ENCODE peak calls at places on chromosome 19, in six cellular contexts. X is left lung; N is Karpas-422; H is breast epithelium; V is spleen; J is effector memory CD4-positive, alpha-beta T cell. I is an unnamed sample. For H3K9me3, the result is how much of the 10 kb centered on the place peaks cover.

GRCh38 chr19:46579286-46579944 is 21.7 kb upstream of the CALM3 start:
- DNase-seq in X (no peak), N (peak), H (no peak), V (no peak), J (no peak), I (peak)

GRCh38 chr19:46745521-46746280 is at the start of gene FKRP:
- DNase-seq in X (no peak), N (peak), H (no peak), V (peak), J (no peak), I (peak)

GRCh38 chr19:16370671-16371391 is 46.2 kb downstream of the KLF2 start:
- DNase-seq in X (no peak), N (no peak), H (no peak), V (peak), J (no peak), I (peak)

GRCh38 chr19:38684862-38685665 is 37.6 kb downstream of the ACTN4 start:
- DNase-seq in X (no peak), N (no peak), H (no peak), V (no peak), J (no peak), I (no peak)

GRCh38 chr19:18265611-18265981 is 8.7 kb downstream of the IQCN start:
- DNase-seq in X (no peak), N (no peak), H (no peak), V (no peak), J (no peak), I (no peak)

GRCh38 chr19:17847538-17848366 is at the start of gene JAK3:
- DNase-seq in X (peak), N (peak), H (no peak), V (peak), J (peak), I (peak)

GRCh38 chr19:46471116-46471733 is at the start of gene PNMA8A:
- DNase-seq in X (peak), N (peak), H (no peak), V (peak), J (no peak), I (no peak)

GRCh38 chr19:13931582-13932378 is 6.4 kb downstream of the PODNL1 start:
- DNase-seq in X (no peak), N (no peak), H (no peak), V (no peak), J (no peak), I (no peak)

GRCh38 chr19:27753622-27754021 is 1459.3 kb downstream of the UQCRFS1 start:
- DNase-seq in X (no peak), N (no peak), H (no peak), V (no peak), J (no peak), I (no peak)

GRCh38 chr19:29503785-29504184 is 22.0 kb upstream of the VSTM2B start:
- DNase-seq in X (no peak), N (no peak), H (no peak), V (no peak), J (no peak), I (no peak)

GRCh38 chr19:7125221-7125620 is 55.7 kb downstream of the ZNF557 start:
- DNase-seq in X (no peak), N (no peak), H (no peak), V (no peak), J (no peak), I (no peak)

GRCh38 chr19:58129284-58129683 is 21.3 kb downstream of the ZNF329 start:
- DNase-seq in X (no peak), N (no peak), H (no peak), V (no peak), J (no peak), I (no peak)

GRCh38 chr19:58123354-58123753 is 25.3 kb upstream of the ZSCAN18 start:
- DNase-seq in X (no peak), N (peak), H (no peak), V (no peak), J (no peak), I (no peak)

GRCh38 chr19:58128041-58128685 is 22.4 kb downstream of the ZNF329 start:
- DNase-seq in X (no peak), N (no peak), H (no peak), V (no peak), J (no peak), I (no peak)
- H3K9me3 ChIP-seq in X (under half), N (half or more), H (half or more), V (half or more), J (half or more), I (half or more)

GRCh38 chr19:22256856-22257255 is 29.4 kb upstream of the ZNF729 start:
- DNase-seq in X (no peak), N (no peak), H (no peak), V (no peak), J (no peak), I (no peak)
- H3K9me3 ChIP-seq in X (under half), N (under half), H (under half), V (under half), J (under half), I (under half)

DNA sequence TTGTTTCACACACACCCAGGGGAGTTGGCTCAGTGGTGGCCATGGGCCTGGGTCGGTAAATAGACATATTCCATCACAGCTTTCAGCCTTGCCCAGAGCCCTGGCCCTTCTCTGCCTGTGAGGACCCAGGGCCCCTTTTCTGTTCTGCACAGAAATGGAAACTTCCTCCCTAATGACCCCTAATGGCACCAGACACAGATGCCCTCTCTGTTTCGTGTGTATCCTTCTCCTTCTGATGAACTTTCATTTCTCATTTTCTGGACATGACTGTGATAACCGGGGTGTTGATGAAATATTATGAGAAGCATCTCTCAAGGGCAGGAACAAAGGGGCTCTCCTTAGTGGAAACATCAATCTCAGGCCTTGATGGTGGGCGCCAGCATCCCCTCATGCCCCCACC is 12.8 kb downstream of the LILRA1 start:
- DNase-seq in X (no peak), N (no peak), H (no peak), V (no peak), J (no peak), I (no peak)
- H3K9me3 ChIP-seq in X (under half), N (under half), H (under half), V (under half), J (under half), I (under half)

DNA sequence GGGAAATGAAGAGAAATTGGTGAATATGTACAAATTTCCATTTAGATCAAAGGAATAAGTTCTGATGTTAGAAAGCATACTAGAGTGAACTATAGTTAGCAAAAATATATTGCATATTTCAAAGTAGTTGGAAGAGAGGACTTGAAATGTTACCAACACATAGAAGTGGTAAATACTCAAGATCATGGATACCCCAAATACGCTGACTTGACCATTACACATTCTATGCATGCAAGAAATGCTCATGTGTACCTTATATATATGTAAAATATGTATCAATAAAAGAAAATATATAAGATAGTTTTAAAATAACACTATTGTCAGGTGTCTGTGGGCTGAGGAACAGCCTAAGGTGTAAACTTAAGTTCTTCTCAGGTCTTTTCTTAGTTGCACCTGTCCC is 14.6 kb upstream of the ZNF491 start:
- DNase-seq in X (no peak), N (no peak), H (no peak), V (no peak), J (no peak), I (no peak)
- H3K9me3 ChIP-seq in X (under half), N (half or more), H (half or more), V (half or more), J (half or more), I (under half)

GRCh38 chr19:52065399-52065798 is 16.8 kb upstream of the ZNF432 start:
- DNase-seq in X (no peak), N (no peak), H (no peak), V (no peak), J (no peak), I (no peak)
- H3K9me3 ChIP-seq in X (under half), N (half or more), H (half or more), V (half or more), J (half or more), I (half or more)

GRCh38 chr19:34677386-34678084 is at the start of gene ZNF302:
- DNase-seq in X (peak), N (peak), H (peak), V (peak), J (peak), I (peak)

GRCh38 chr19:34675919-34676318 is 1.0 kb downstream of the SCGB2B2 start:
- DNase-seq in X (no peak), N (no peak), H (no peak), V (no peak), J (no peak), I (no peak)

GRCh38 chr19:34678421-34678820 is 943 bp downstream of the ZNF302 start:
- DNase-seq in X (no peak), N (no peak), H (no peak), V (no peak), J (no peak), I (no peak)

GRCh38 chr19:34678085-34678412 is 571 bp downstream of the ZNF302 start:
- DNase-seq in X (no peak), N (no peak), H (no peak), V (no peak), J (no peak), I (no peak)

GRCh38 chr19:34676697-34677385 is at the start of gene SCGB2B2:
- DNase-seq in X (no peak), N (no peak), H (no peak), V (peak), J (no peak), I (no peak)
- H3K9me3 ChIP-seq in X (under half), N (under half), H (under half), V (under half), J (under half), I (under half)

GRCh38 chr19:57327993-57328392 is 7.7 kb downstream of the ZNF543 start:
- DNase-seq in X (no peak), N (no peak), H (no peak), V (no peak), J (no peak), I (no peak)
- H3K9me3 ChIP-seq in X (under half), N (under half), H (under half), V (half or more), J (under half), I (under half)

DNA sequence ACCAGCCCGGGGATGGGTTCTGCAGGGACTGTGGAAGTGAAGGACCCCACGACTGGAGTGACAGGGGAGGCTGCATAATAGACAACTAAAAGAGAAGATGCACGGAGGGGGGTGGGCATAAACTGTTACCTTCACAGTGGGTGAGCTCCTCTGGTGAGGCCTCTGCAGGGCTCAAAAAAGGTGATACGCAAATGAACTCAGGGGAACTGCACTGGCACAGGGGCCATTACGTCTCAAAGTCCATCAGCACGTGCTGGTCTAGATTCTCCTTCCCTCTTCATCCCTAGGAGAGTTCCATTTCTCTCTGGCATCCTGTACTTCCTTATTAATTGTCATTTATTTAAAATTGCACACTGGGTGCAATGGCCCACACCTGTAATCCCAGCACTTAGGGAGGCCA is 8.1 kb upstream of the FFAR2 start:
- DNase-seq in X (no peak), N (peak), H (no peak), V (no peak), J (no peak), I (no peak)
- H3K9me3 ChIP-seq in X (under half), N (under half), H (under half), V (under half), J (under half), I (under half)

GRCh38 chr19:58394821-58395219 is 636 bp upstream of the RNF225 start:
- DNase-seq in X (peak), N (peak), H (no peak), V (no peak), J (no peak), I (no peak)

GRCh38 chr19:58395979-58396627 is 647 bp downstream of the RNF225 start:
- DNase-seq in X (no peak), N (no peak), H (no peak), V (no peak), J (no peak), I (no peak)

GRCh38 chr19:58396691-58397532 is 1.5 kb downstream of the RNF225 start:
- DNase-seq in X (no peak), N (no peak), H (no peak), V (no peak), J (no peak), I (no peak)

GRCh38 chr19:58393725-58394033 is 1.8 kb upstream of the RNF225 start:
- DNase-seq in X (no peak), N (no peak), H (no peak), V (no peak), J (no peak), I (no peak)

GRCh38 chr19:58395220-58395978 is at the start of gene RNF225:
- DNase-seq in X (peak), N (peak), H (peak), V (no peak), J (no peak), I (no peak)
- H3K9me3 ChIP-seq in X (under half), N (under half), H (under half), V (under half), J (under half), I (under half)

GRCh38 chr19:56612737-56613136 is 17.6 kb downstream of the ZNF71 start:
- DNase-seq in X (no peak), N (no peak), H (no peak), V (no peak), J (no peak), I (no peak)
- H3K9me3 ChIP-seq in X (under half), N (half or more), H (half or more), V (half or more), J (half or more), I (half or more)

I was measured in CD8-positive, alpha-beta T cell.